ENCODE peak calls at places on chromosomes 6 and 20, in nine cellular contexts. K, Z, P, J, L, U, Y, T and W are unnamed samples. For H3K36me3 and H3K4me1, the result is how much of the 10 kb centered on the place peaks cover.

GRCh38 chr20:49916146-49917002 is 1.0 kb upstream of the SPATA2 start:
- DNase-seq in K (no peak), Z (no peak), P (peak), J (no peak), L (peak), U (peak), Y (peak), T (no peak), W (no peak)

GRCh38 chr6:154249499-154250298 is 106.9 kb downstream of the IPCEF1 start:
- DNase-seq in K (no peak), Z (no peak), P (peak), J (no peak), L (no peak), U (no peak), Y (no peak), T (no peak), W (no peak)

GRCh38 chr6:8743146-8743745 is 307.9 kb upstream of the SLC35B3 start:
- DNase-seq in K (no peak), Z (no peak), P (peak), J (no peak), L (no peak), U (peak), Y (no peak), T (no peak), W (no peak)

GRCh38 chr6:138486249-138487121 is 12.8 kb downstream of the NHSL1 start:
- DNase-seq in K (no peak), Z (no peak), P (no peak), J (no peak), L (no peak), U (peak), Y (no peak), T (no peak), W (no peak)

GRCh38 chr20:63641792-63642517 is 11.3 kb downstream of the STMN3 start:
- DNase-seq in K (peak), Z (peak), P (peak), J (peak), L (peak), U (peak), Y (peak), T (peak), W (peak)

GRCh38 chr6:25971187-25971811 is 8.7 kb downstream of the TRIM38 start:
- DNase-seq in K (no peak), Z (peak), P (no peak), J (no peak), L (peak), U (peak), Y (no peak), T (no peak), W (no peak)

GRCh38 chr6:4941782-4942672 is 61.8 kb downstream of the RPP40 start:
- DNase-seq in K (no peak), Z (peak), P (peak), J (no peak), L (peak), U (peak), Y (no peak), T (no peak), W (no peak)

GRCh38 chr20:8194721-8195120 is 62.7 kb downstream of the PLCB1 start:
- DNase-seq in K (no peak), Z (no peak), P (no peak), J (no peak), L (no peak), U (no peak), Y (no peak), T (no peak), W (no peak)

GRCh38 chr6:158040051-158040803 is 58.6 kb downstream of the SYNJ2 start:
- DNase-seq in K (no peak), Z (peak), P (no peak), J (no peak), L (peak), U (peak), Y (no peak), T (no peak), W (no peak)

GRCh38 chr6:21479140-21479539 is 114.4 kb upstream of the SOX4 start:
- DNase-seq in K (no peak), Z (peak), P (no peak), J (no peak), L (no peak), U (no peak), Y (no peak), T (peak), W (no peak)

GRCh38 chr20:40510622-40511021 is 178.4 kb downstream of the MAFB start:
- DNase-seq in K (no peak), Z (no peak), P (no peak), J (no peak), L (no peak), U (no peak), Y (no peak), T (no peak), W (no peak)

GRCh38 chr6:56093776-56094175 is 153.6 kb downstream of the COL21A1 start:
- DNase-seq in K (no peak), Z (no peak), P (no peak), J (no peak), L (no peak), U (no peak), Y (no peak), T (no peak), W (no peak)

GRCh38 chr20:56400001-56400640 is 7.7 kb downstream of the CSTF1 start:
- DNase-seq in K (no peak), Z (no peak), P (peak), J (no peak), L (peak), U (peak), Y (peak), T (no peak), W (no peak)

GRCh38 chr6:168956884-168957730 is 296.5 kb downstream of the THBS2 start:
- DNase-seq in K (no peak), Z (peak), P (peak), J (no peak), L (peak), U (peak), Y (peak), T (peak), W (peak)

GRCh38 chr20:62667530-62668440 is 25.5 kb downstream of the SLCO4A1 start:
- DNase-seq in K (no peak), Z (no peak), P (no peak), J (no peak), L (no peak), U (peak), Y (no peak), T (no peak), W (no peak)

GRCh38 chr20:57381596-57382503 is 9.3 kb upstream of the RBM38 start:
- DNase-seq in K (peak), Z (peak), P (peak), J (no peak), L (peak), U (peak), Y (peak), T (peak), W (peak)

GRCh38 chr20:60715172-60715571 is 536.9 kb upstream of the CDH4 start:
- DNase-seq in K (no peak), Z (no peak), P (no peak), J (no peak), L (no peak), U (no peak), Y (no peak), T (no peak), W (no peak)

GRCh38 chr20:9966966-9967365 is 67.8 kb upstream of the ANKEF1 start:
- DNase-seq in K (no peak), Z (no peak), P (no peak), J (no peak), L (no peak), U (peak), Y (no peak), T (no peak), W (no peak)

GRCh38 chr20:54255157-54255556 is 47.3 kb downstream of the PFDN4 start:
- DNase-seq in K (no peak), Z (no peak), P (no peak), J (no peak), L (no peak), U (no peak), Y (no peak), T (no peak), W (no peak)

GRCh38 chr20:56091635-56092180 is 86.4 kb upstream of the CBLN4 start:
- DNase-seq in K (no peak), Z (no peak), P (no peak), J (no peak), L (no peak), U (no peak), Y (no peak), T (no peak), W (no peak)

GRCh38 chr20:57092112-57092899 is 174.1 kb downstream of the BMP7 start:
- DNase-seq in K (peak), Z (peak), P (peak), J (no peak), L (peak), U (peak), Y (peak), T (peak), W (peak)

GRCh38 chr20:18496042-18496441 is 983 bp downstream of the RBBP9 start:
- DNase-seq in K (no peak), Z (no peak), P (peak), J (no peak), L (peak), U (no peak), Y (no peak), T (no peak), W (no peak)

GRCh38 chr6:15948930-15949900 is 179.7 kb upstream of the MYLIP start:
- DNase-seq in K (peak), Z (no peak), P (no peak), J (no peak), L (peak), U (peak), Y (peak), T (no peak), W (no peak)

GRCh38 chr6:56807335-56807991 is 147.4 kb upstream of the BEND6 start:
- DNase-seq in K (no peak), Z (no peak), P (no peak), J (no peak), L (no peak), U (no peak), Y (no peak), T (no peak), W (no peak)

GRCh38 chr20:34281177-34281576 is 22.0 kb downstream of the AHCY start:
- DNase-seq in K (no peak), Z (no peak), P (no peak), J (no peak), L (no peak), U (no peak), Y (no peak), T (no peak), W (no peak)

GRCh38 chr20:34290471-34290870 is 12.7 kb downstream of the AHCY start:
- DNase-seq in K (no peak), Z (no peak), P (no peak), J (no peak), L (no peak), U (no peak), Y (no peak), T (no peak), W (no peak)

GRCh38 chr20:34283844-34284243 is 19.3 kb downstream of the AHCY start:
- DNase-seq in K (no peak), Z (no peak), P (no peak), J (no peak), L (no peak), U (no peak), Y (no peak), T (no peak), W (no peak)

DNA sequence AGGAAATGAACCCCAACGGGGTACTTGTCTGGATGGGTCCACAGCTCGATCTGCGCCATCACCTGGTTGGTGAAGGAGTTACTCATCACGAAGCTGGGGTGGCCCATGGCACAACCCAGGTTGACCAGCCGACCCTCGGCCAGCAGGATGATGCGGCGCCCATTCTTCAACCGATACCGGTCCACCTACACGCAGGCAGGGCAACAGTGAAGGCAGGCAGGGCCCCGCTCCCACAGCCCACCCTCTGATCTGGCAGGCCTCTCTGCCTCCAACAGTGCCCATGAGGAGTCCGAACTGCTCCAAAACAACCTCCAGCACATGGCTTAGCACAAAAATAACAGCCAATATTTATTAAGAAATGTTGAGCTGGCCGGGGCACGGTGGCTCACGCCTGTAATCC is 17.7 kb downstream of the AHCY start:
- DNase-seq in K (no peak), Z (no peak), P (no peak), J (no peak), L (no peak), U (no peak), Y (no peak), T (no peak), W (no peak)
- H3K36me3 ChIP-seq in K (under half), Z (half or more), P (under half), J (under half), L (under half), U (half or more), Y (half or more), T (half or more), W (half or more)

GRCh38 chr6:34138924-34139323 is 7.0 kb downstream of the GRM4 start:
- DNase-seq in K (peak), Z (no peak), P (no peak), J (no peak), L (no peak), U (no peak), Y (no peak), T (no peak), W (no peak)
- H3K4me1 ChIP-seq in K (under half), Z (under half), P (under half), J (under half), L (under half), U (under half), Y (under half), T (under half), W (under half)

GRCh38 chr20:11906626-11907480 is 10.8 kb upstream of the BTBD3 start:
- DNase-seq in K (no peak), Z (no peak), P (no peak), J (no peak), L (no peak), U (no peak), Y (no peak), T (no peak), W (no peak)

GRCh38 chr20:11912013-11912663 is 5.6 kb upstream of the BTBD3 start:
- DNase-seq in K (no peak), Z (no peak), P (peak), J (no peak), L (peak), U (peak), Y (no peak), T (no peak), W (no peak)

GRCh38 chr20:11905460-11906150 is 12.1 kb upstream of the BTBD3 start:
- DNase-seq in K (no peak), Z (no peak), P (no peak), J (no peak), L (peak), U (no peak), Y (no peak), T (no peak), W (no peak)

GRCh38 chr20:11912664-11913415 is 4.9 kb upstream of the BTBD3 start:
- DNase-seq in K (no peak), Z (no peak), P (no peak), J (no peak), L (no peak), U (no peak), Y (no peak), T (no peak), W (no peak)

DNA sequence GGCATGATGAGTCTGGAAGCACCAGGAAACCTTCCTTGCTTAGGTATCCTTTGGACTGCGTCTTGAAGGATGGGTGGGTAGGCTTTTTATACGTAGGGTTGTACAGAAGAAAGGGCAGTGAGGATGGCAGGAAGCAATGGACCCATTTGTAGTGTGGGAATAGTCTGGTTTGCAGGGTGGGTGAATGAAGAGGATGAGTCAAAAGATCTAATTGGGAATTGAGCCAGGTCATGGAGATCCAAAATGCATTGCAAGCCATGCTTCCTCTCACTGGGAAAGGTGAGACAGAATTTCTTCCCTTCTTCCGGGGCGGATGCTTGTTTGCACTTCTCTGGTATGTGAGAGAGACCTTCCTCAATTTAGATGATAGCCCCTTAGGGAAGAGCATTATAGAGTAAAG is 10.1 kb upstream of the BTBD3 start:
- DNase-seq in K (no peak), Z (no peak), P (no peak), J (no peak), L (no peak), U (no peak), Y (no peak), T (no peak), W (no peak)
- TF ChIP-seq CTCF in K (no peak), Z (no peak), P (no peak), J (no peak), L (no peak), U (no peak), Y (no peak), T (no peak), W (no peak)

DNA sequence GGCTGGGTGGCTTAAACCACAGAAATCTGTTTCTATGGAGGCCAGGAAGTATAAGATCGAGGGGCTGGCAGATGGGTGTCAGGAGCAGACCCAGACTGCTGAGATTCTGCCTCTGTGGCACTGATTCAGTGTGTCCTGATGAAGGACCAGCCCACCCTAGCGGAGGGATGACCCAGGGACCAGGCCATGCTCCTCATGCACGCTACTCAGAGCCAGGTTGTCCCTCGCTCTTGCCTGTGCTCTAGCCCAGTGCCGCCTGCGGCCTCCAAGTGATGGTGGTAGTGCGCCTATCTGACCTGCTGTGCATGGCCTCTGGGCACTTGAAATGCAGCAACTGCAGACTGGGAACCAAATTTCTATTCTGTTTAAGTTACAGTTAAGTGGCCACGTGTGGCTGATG is 13.1 kb upstream of the APMAP start:
- DNase-seq in K (no peak), Z (no peak), P (no peak), J (no peak), L (no peak), U (no peak), Y (peak), T (no peak), W (no peak)
- H3K36me3 ChIP-seq in K (under half), Z (half or more), P (under half), J (under half), L (under half), U (under half), Y (half or more), T (half or more), W (half or more)

GRCh38 chr20:51747182-51747911 is 20.8 kb downstream of the ATP9A start:
- DNase-seq in K (no peak), Z (no peak), P (no peak), J (no peak), L (no peak), U (no peak), Y (no peak), T (no peak), W (no peak)

GRCh38 chr20:51752343-51752951 is 15.7 kb downstream of the ATP9A start:
- DNase-seq in K (no peak), Z (no peak), P (no peak), J (no peak), L (peak), U (peak), Y (no peak), T (no peak), W (no peak)

GRCh38 chr20:51750037-51750769 is 18.0 kb downstream of the ATP9A start:
- DNase-seq in K (peak), Z (peak), P (no peak), J (no peak), L (peak), U (peak), Y (peak), T (peak), W (peak)

GRCh38 chr20:51750770-51751388 is 17.3 kb downstream of the ATP9A start:
- DNase-seq in K (no peak), Z (no peak), P (no peak), J (no peak), L (no peak), U (no peak), Y (no peak), T (no peak), W (no peak)

GRCh38 chr20:51749674-51750036 is 18.5 kb downstream of the ATP9A start:
- DNase-seq in K (no peak), Z (no peak), P (no peak), J (no peak), L (no peak), U (no peak), Y (no peak), T (no peak), W (no peak)
- H3K4me1 ChIP-seq in K (under half), Z (under half), P (under half), J (half or more), L (under half), U (half or more), Y (half or more), T (under half), W (under half)

GRCh38 chr6:68559052-68559451 is 76.0 kb upstream of the ADGRB3 start:
- DNase-seq in K (no peak), Z (no peak), P (no peak), J (no peak), L (no peak), U (no peak), Y (no peak), T (no peak), W (no peak)
- TF ChIP-seq CTCF in K (no peak), Z (peak), P (no peak), J (no peak), L (no peak), U (no peak), Y (no peak), T (no peak), W (no peak)

GRCh38 chr6:165389534-165389933 is 80.1 kb upstream of the C6orf118 start:
- DNase-seq in K (no peak), Z (no peak), P (no peak), J (no peak), L (no peak), U (no peak), Y (no peak), T (no peak), W (no peak)
- H3K36me3 ChIP-seq in K (under half), Z (under half), P (under half), J (under half), L (under half), U (under half), Y (under half), T (half or more), W (half or more)

DNA sequence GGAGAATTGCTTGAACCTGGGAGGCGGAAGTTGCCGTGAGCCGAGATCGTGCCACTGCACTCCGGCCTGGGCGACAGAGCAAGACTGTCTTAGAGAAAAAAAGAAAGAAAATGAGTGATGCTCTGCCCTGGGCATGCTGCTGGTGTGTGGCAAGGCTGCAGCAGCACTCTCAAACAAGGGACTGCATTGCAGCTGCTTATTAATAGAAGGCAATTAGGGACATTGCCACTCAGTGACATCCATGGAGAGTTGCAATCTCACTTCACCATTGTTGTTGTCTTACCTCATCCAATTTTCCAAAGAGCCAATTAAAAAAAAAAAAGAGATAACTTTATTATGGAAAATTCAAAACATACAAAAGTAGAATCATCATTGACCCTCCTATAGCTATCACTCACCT is 131.1 kb downstream of the LRRC1 start:
- DNase-seq in K (no peak), Z (no peak), P (no peak), J (no peak), L (no peak), U (no peak), Y (no peak), T (no peak), W (no peak)
- H3K4me1 ChIP-seq in K (under half), Z (under half), P (under half), J (half or more), L (under half), U (under half), Y (under half), T (under half), W (under half)

GRCh38 chr6:46985943-46986342 is 56.2 kb downstream of the ADGRF1 start:
- DNase-seq in K (no peak), Z (no peak), P (no peak), J (no peak), L (no peak), U (no peak), Y (no peak), T (no peak), W (no peak)

GRCh38 chr6:46979206-46979605 is 57.5 kb upstream of the ADGRF5 start:
- DNase-seq in K (no peak), Z (no peak), P (no peak), J (no peak), L (no peak), U (no peak), Y (no peak), T (no peak), W (no peak)

DNA sequence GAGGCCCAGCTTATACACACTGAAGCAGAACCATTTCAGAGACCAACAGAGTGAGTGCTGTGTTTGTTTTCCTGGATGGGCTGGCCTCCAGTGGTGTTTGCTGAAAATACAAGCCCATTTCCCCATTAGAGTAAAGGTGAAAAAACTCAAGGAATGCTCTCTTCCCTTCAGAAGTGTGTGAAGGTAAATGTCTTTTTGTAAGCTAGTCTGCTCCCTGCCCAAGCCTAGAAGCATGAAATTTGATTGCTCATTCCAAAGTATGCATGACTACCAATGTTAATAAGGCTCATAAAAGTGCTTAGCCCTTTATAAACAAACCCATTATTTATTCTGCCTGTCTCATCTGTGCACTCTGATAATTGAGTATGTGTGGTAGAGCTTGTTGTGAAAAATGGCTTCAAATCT is 59.1 kb downstream of the ADGRF1 start:
- DNase-seq in K (no peak), Z (no peak), P (no peak), J (no peak), L (peak), U (no peak), Y (no peak), T (no peak), W (no peak)
- TF ChIP-seq CTCF in K (no peak), Z (peak), P (no peak), J (no peak), L (no peak), U (no peak), Y (no peak), T (no peak), W (peak)